ENCODE peak calls at places on chromosomes 5 and 9, in nine cellular contexts. D, L, X, O, Y, F, Z, N and I are unnamed samples.

GRCh38 chr5:78610163-78610583 is 38.4 kb downstream of the LHFPL2 start:
- DNase-seq in D (no peak), L (no peak), X (no peak), O (no peak), Y (no peak), F (no peak), Z (no peak), N (no peak), I (no peak)

GRCh38 chr9:6827370-6827949 is 69.7 kb downstream of the KDM4C start:
- DNase-seq in D (peak; percentile 60), L (peak; percentile 51), X (no peak), O (no peak), Y (peak; percentile 54), F (no peak), Z (peak; percentile 8), N (peak; percentile 56), I (no peak)

GRCh38 chr9:136052433-136052880 is 42.6 kb downstream of the NACC2 start:
- DNase-seq in D (peak; percentile 12), L (peak; percentile 67), X (no peak), O (no peak), Y (peak; percentile 47), F (peak; percentile 67), Z (no peak), N (peak; percentile 93), I (no peak)

GRCh38 chr5:146047396-146047795 is 58.0 kb downstream of the PLAC8L1 start:
- DNase-seq in D (no peak), L (no peak), X (no peak), O (no peak), Y (no peak), F (no peak), Z (no peak), N (peak; percentile 74), I (no peak)

GRCh38 chr5:61599370-61600140 is 267.5 kb downstream of the ZSWIM6 start:
- DNase-seq in D (no peak), L (peak; percentile 70), X (no peak), O (no peak), Y (no peak), F (no peak), Z (no peak), N (peak; percentile 88), I (no peak)

GRCh38 chr5:170265527-170265926 is 32.0 kb downstream of the LCP2 start:
- DNase-seq in D (no peak), L (no peak), X (no peak), O (no peak), Y (peak; percentile 60), F (peak; percentile 83), Z (no peak), N (no peak), I (no peak)

GRCh38 chr9:113963017-113963620 is 87.0 kb downstream of the ZNF618 start:
- DNase-seq in D (peak; percentile 59), L (peak; percentile 22), X (no peak), O (no peak), Y (peak; percentile 64), F (peak; percentile 21), Z (no peak), N (peak; percentile 38), I (no peak)

GRCh38 chr9:135344523-135344901 is 135.1 kb upstream of the PPP1R26 start:
- DNase-seq in D (no peak), L (no peak), X (no peak), O (no peak), Y (no peak), F (no peak), Z (no peak), N (no peak), I (no peak)

GRCh38 chr5:101424530-101425175 is 521.6 kb upstream of the ST8SIA4 start:
- DNase-seq in D (no peak), L (no peak), X (no peak), O (no peak), Y (no peak), F (no peak), Z (no peak), N (no peak), I (no peak)

GRCh38 chr9:113131689-113132151 is 19.1 kb upstream of the SLC31A2 start:
- DNase-seq in D (no peak), L (no peak), X (no peak), O (no peak), Y (no peak), F (no peak), Z (no peak), N (peak; percentile 75), I (no peak)

GRCh38 chr5:122192883-122193496 is 63.6 kb downstream of the ZNF474 start:
- DNase-seq in D (peak; percentile 34), L (peak; percentile 34), X (no peak), O (no peak), Y (peak; percentile 20), F (no peak), Z (peak; percentile 2), N (peak; percentile 78), I (no peak)

GRCh38 chr5:346229-346935 is 24.9 kb downstream of the AHRR start:
- DNase-seq in D (peak; percentile 39), L (no peak), X (no peak), O (no peak), Y (peak; percentile 8), F (no peak), Z (no peak), N (no peak), I (no peak)

GRCh38 chr5:127863161-127863560 is 160.0 kb downstream of the CCDC192 start:
- DNase-seq in D (no peak), L (no peak), X (no peak), O (no peak), Y (no peak), F (no peak), Z (no peak), N (peak; percentile 73), I (no peak)

GRCh38 chr5:124658867-124659557 is 87.4 kb downstream of the ZNF608 start:
- DNase-seq in D (no peak), L (no peak), X (no peak), O (no peak), Y (no peak), F (no peak), Z (no peak), N (no peak), I (no peak)

GRCh38 chr5:136399512-136399911 is 34.2 kb upstream of the TRPC7 start:
- DNase-seq in D (no peak), L (no peak), X (no peak), O (no peak), Y (no peak), F (no peak), Z (no peak), N (no peak), I (no peak)

GRCh38 chr5:142674438-142675210 is 11.3 kb downstream of the FGF1 start:
- DNase-seq in D (no peak), L (no peak), X (no peak), O (no peak), Y (no peak), F (no peak), Z (no peak), N (no peak), I (no peak)

GRCh38 chr5:99379187-99379586 is 450.4 kb upstream of the CHD1 start:
- DNase-seq in D (no peak), L (no peak), X (no peak), O (no peak), Y (no peak), F (no peak), Z (no peak), N (no peak), I (no peak)

GRCh38 chr9:93218161-93218560 is 34.2 kb downstream of the WNK2 start:
- DNase-seq in D (no peak), L (no peak), X (no peak), O (no peak), Y (no peak), F (no peak), Z (no peak), N (no peak), I (no peak)